ENCODE peak calls at places on chromosome 12, in seven cellular contexts. E is mesothelial cell of epicardium; Y is GF-D8; W is activated T-helper 1 cell treated with anti-CD3 and anti-CD28 coated beads, Interleukin-2, amount 50 U/mL, for 16 hours; N is GOT3; Q is WTC11; V is tibial nerve. D is an unnamed sample.

GRCh38 chr12:93918900-93919299 is 229.5 kb upstream of the PLXNC1 start:
- DNase-seq in E (no peak), W (no peak), V (no peak), N (no peak), Q (no peak), Y (no peak), D (no peak)

GRCh38 chr12:76143343-76144252 is 59.1 kb upstream of the NAP1L1 start:
- DNase-seq in E (no peak), N (no peak), Y (no peak), Q (no peak), V (no peak), W (no peak), D (no peak)

GRCh38 chr12:120662879-120663278 is 22.5 kb downstream of the CABP1 start:
- DNase-seq in E (no peak), Q (no peak), Y (peak), W (no peak), N (no peak), V (no peak), D (no peak)

GRCh38 chr12:131963381-131963780 is 13.6 kb downstream of the EP400 start:
- DNase-seq in V (no peak), Y (no peak), E (no peak), Q (no peak), N (no peak), W (no peak), D (peak)

GRCh38 chr12:123444396-123445026 is 8.0 kb upstream of the RILPL2 start:
- DNase-seq in V (no peak), E (no peak), W (no peak), N (no peak), Q (no peak), Y (no peak), D (no peak)

GRCh38 chr12:12387521-12387920 is 30.6 kb downstream of the BORCS5 start:
- DNase-seq in N (no peak), W (no peak), V (no peak), E (no peak), Y (no peak), Q (no peak), D (no peak)

GRCh38 chr12:6998708-6999451 is 19.4 kb downstream of the LPCAT3 start:
- DNase-seq in Y (no peak), W (no peak), E (no peak), Q (no peak), N (no peak), V (no peak), D (no peak)

GRCh38 chr12:120242275-120242799 is 23.2 kb downstream of the PXN start:
- DNase-seq in W (no peak), N (no peak), E (no peak), Y (no peak), V (no peak), Q (no peak), D (no peak)

GRCh38 chr12:19737019-19737418 is 297.7 kb downstream of the AEBP2 start:
- DNase-seq in N (no peak), V (no peak), W (no peak), E (no peak), Q (no peak), Y (no peak), D (no peak)

GRCh38 chr12:129696952-129697351 is 206.9 kb downstream of the TMEM132D start:
- DNase-seq in N (no peak), E (no peak), W (no peak), V (no peak), Y (no peak), Q (no peak), D (no peak)

GRCh38 chr12:114668905-114669304 is 15.1 kb downstream of the TBX3 start:
- DNase-seq in Q (no peak), V (no peak), E (no peak), Y (no peak), W (no peak), N (no peak), D (no peak)

GRCh38 chr12:52499836-52500560 is 6.9 kb upstream of the KRT6A start:
- DNase-seq in E (no peak), N (no peak), Q (no peak), V (no peak), W (no peak), Y (no peak), D (no peak)

GRCh38 chr12:84779169-84779568 is 133.4 kb downstream of the SLC6A15 start:
- DNase-seq in E (no peak), Q (no peak), Y (no peak), N (no peak), V (no peak), W (no peak), D (no peak)

GRCh38 chr12:3558854-3559253 is 67.9 kb downstream of the PRMT8 start:
- DNase-seq in Y (no peak), W (no peak), V (no peak), N (no peak), E (no peak), Q (no peak), D (no peak)

GRCh38 chr12:52648012-52648550 is 3.9 kb downstream of the KRT2 start:
- DNase-seq in Y (no peak), Q (no peak), E (no peak), N (no peak), W (no peak), V (no peak), D (no peak)

GRCh38 chr12:123896786-123897185 is 75.8 kb downstream of the CCDC92 start:
- DNase-seq in Q (no peak), Y (no peak), W (no peak), V (no peak), E (no peak), N (no peak), D (no peak)

GRCh38 chr12:46998811-46999368 is 80.5 kb upstream of the PCED1B start:
- DNase-seq in E (no peak), W (no peak), Q (no peak), V (no peak), N (no peak), Y (no peak), D (no peak)

GRCh38 chr12:24488091-24488596 is 460.8 kb downstream of the BCAT1 start:
- DNase-seq in N (no peak), V (no peak), W (no peak), Q (no peak), E (no peak), Y (no peak), D (no peak)

GRCh38 chr12:45369065-45369464 is 153.2 kb downstream of the ANO6 start:
- DNase-seq in E (no peak), W (no peak), Y (no peak), V (no peak), N (no peak), Q (no peak), D (no peak)

GRCh38 chr12:19576421-19576925 is 137.2 kb downstream of the AEBP2 start:
- DNase-seq in Q (no peak), W (no peak), V (no peak), N (no peak), E (no peak), Y (peak), D (no peak)

GRCh38 chr12:77847060-77847541 is 16.4 kb downstream of the NAV3 start:
- DNase-seq in W (no peak), E (no peak), Y (no peak), Q (no peak), N (no peak), V (no peak), D (no peak)

GRCh38 chr12:25986169-25986568 is 27.7 kb downstream of the RASSF8 start:
- DNase-seq in N (no peak), W (no peak), Q (no peak), V (no peak), E (no peak), Y (no peak), D (no peak)

GRCh38 chr12:91143241-91143640 is 31.9 kb upstream of the LUM start:
- DNase-seq in Y (no peak), Q (no peak), W (no peak), N (no peak), E (no peak), V (no peak), D (no peak)

GRCh38 chr12:10122689-10123088 is 7.3 kb downstream of the CLEC7A start:
- DNase-seq in N (no peak), Y (no peak), V (no peak), Q (no peak), W (no peak), E (no peak), D (no peak)

GRCh38 chr12:77204055-77204454 is 138.7 kb upstream of the E2F7 start:
- DNase-seq in E (no peak), Y (no peak), W (no peak), N (no peak), V (no peak), Q (peak), D (no peak)

GRCh38 chr12:78457951-78458350 is 406.6 kb upstream of the SYT1 start:
- DNase-seq in W (no peak), Y (no peak), N (no peak), Q (no peak), E (no peak), V (no peak), D (no peak)

GRCh38 chr12:52611080-52611468 is 7.3 kb downstream of the KRT73 start:
- DNase-seq in W (no peak), Y (no peak), Q (no peak), E (no peak), N (no peak), V (no peak), D (no peak)

GRCh38 chr12:31034372-31034771 is 39.3 kb upstream of the DDX11 start:
- DNase-seq in E (no peak), Q (no peak), V (no peak), N (no peak), Y (no peak), W (no peak), D (no peak)

GRCh38 chr12:53071591-53072551 is 7.3 kb downstream of the SPRYD3 start:
- DNase-seq in Q (no peak), E (no peak), Y (no peak), W (no peak), N (no peak), V (peak), D (no peak)

GRCh38 chr12:64864319-64864718 is 39.9 kb downstream of the TBC1D30 start:
- DNase-seq in V (no peak), W (no peak), Q (no peak), N (no peak), Y (no peak), E (no peak), D (no peak)

GRCh38 chr12:30985814-30986452 is 59.4 kb downstream of the TSPAN11 start:
- DNase-seq in N (no peak), W (no peak), Y (no peak), Q (peak), E (no peak), V (no peak), D (peak)

GRCh38 chr12:93624595-93625294 is 52.3 kb downstream of the SOCS2 start:
- DNase-seq in Q (no peak), N (no peak), W (no peak), V (no peak), Y (no peak), E (no peak), D (no peak)

GRCh38 chr12:54463034-54463433 is 10.4 kb downstream of the GTSF1 start:
- DNase-seq in E (no peak), Y (peak), W (no peak), N (no peak), V (no peak), Q (no peak), D (no peak)

GRCh38 chr12:3178671-3179413 is 101.7 kb downstream of the TSPAN9 start:
- DNase-seq in N (no peak), Q (no peak), Y (no peak), V (no peak), W (no peak), E (no peak), D (no peak)

GRCh38 chr12:31021809-31022492 is 51.7 kb upstream of the DDX11 start:
- DNase-seq in Q (no peak), N (no peak), V (no peak), Y (no peak), E (no peak), W (no peak), D (no peak)

GRCh38 chr12:43937947-43938346 is 102.1 kb downstream of the TMEM117 start:
- DNase-seq in Q (peak), N (no peak), E (no peak), Y (no peak), W (no peak), V (no peak), D (no peak)

GRCh38 chr12:93979189-93979588 is 169.2 kb upstream of the PLXNC1 start:
- DNase-seq in E (no peak), Q (no peak), V (no peak), N (no peak), W (no peak), Y (no peak), D (no peak)

GRCh38 chr12:105773501-105773900 is 365.3 kb downstream of the NUAK1 start:
- DNase-seq in N (no peak), V (no peak), W (no peak), Y (no peak), Q (no peak), E (no peak), D (peak)

GRCh38 chr12:121784460-121784859 is 9.0 kb downstream of the RHOF start:
- DNase-seq in Q (no peak), Y (no peak), V (no peak), N (no peak), W (no peak), E (no peak), D (no peak)

D was measured in cerebellum.